ENCODE peak calls at places on chromosomes 7 and 10, in eight cellular contexts. One of them, this sample, is unnamed.

GRCh38 chr10:88409236-88409635 is 173.9 kb downstream of the RNLS start:
- DNase-seq in LHCN-M2: no peak
- DNase-seq in neuronal stem cell: no peak
- DNase-seq in retina: no peak
- DNase-seq in left cardiac atrium: no peak
- DNase-seq in neural progenitor cell: no peak
- DNase-seq in T-helper 1 cell: no peak
- DNase-seq in choroid plexus epithelial cell: no peak
- DNase-seq in this sample: no peak

GRCh38 chr7:105769951-105770628 is 106.3 kb downstream of the ATXN7L1 start:
- DNase-seq in LHCN-M2: no peak
- DNase-seq in neuronal stem cell: no peak
- DNase-seq in retina: no peak
- DNase-seq in left cardiac atrium: no peak
- DNase-seq in neural progenitor cell: no peak
- DNase-seq in T-helper 1 cell: no peak
- DNase-seq in choroid plexus epithelial cell: no peak
- DNase-seq in this sample: peak

GRCh38 chr7:6162650-6163366 is 109.6 kb downstream of the CYTH3 start:
- DNase-seq in LHCN-M2: no peak
- DNase-seq in neuronal stem cell: no peak
- DNase-seq in retina: no peak
- DNase-seq in left cardiac atrium: no peak
- DNase-seq in neural progenitor cell: no peak
- DNase-seq in T-helper 1 cell: no peak
- DNase-seq in choroid plexus epithelial cell: no peak
- DNase-seq in this sample: no peak

GRCh38 chr7:50314778-50315177 is 10.3 kb downstream of the IKZF1 start:
- DNase-seq in LHCN-M2: no peak
- DNase-seq in neuronal stem cell: no peak
- DNase-seq in retina: no peak
- DNase-seq in left cardiac atrium: no peak
- DNase-seq in neural progenitor cell: no peak
- DNase-seq in T-helper 1 cell: no peak
- DNase-seq in choroid plexus epithelial cell: no peak
- DNase-seq in this sample: no peak

GRCh38 chr10:77886795-77887355 is 39.7 kb downstream of the DLG5 start:
- DNase-seq in LHCN-M2: no peak
- DNase-seq in neuronal stem cell: no peak
- DNase-seq in retina: no peak
- DNase-seq in left cardiac atrium: no peak
- DNase-seq in neural progenitor cell: no peak
- DNase-seq in T-helper 1 cell: no peak
- DNase-seq in choroid plexus epithelial cell: no peak
- DNase-seq in this sample: no peak

GRCh38 chr7:34313289-34313688 is 344.7 kb upstream of the NPSR1 start:
- DNase-seq in LHCN-M2: no peak
- DNase-seq in neuronal stem cell: no peak
- DNase-seq in retina: no peak
- DNase-seq in left cardiac atrium: no peak
- DNase-seq in neural progenitor cell: no peak
- DNase-seq in T-helper 1 cell: no peak
- DNase-seq in choroid plexus epithelial cell: peak
- DNase-seq in this sample: no peak

GRCh38 chr7:26087321-26088091 is 64.5 kb upstream of the NFE2L3 start:
- DNase-seq in LHCN-M2: no peak
- DNase-seq in neuronal stem cell: no peak
- DNase-seq in retina: no peak
- DNase-seq in left cardiac atrium: no peak
- DNase-seq in neural progenitor cell: no peak
- DNase-seq in T-helper 1 cell: no peak
- DNase-seq in choroid plexus epithelial cell: no peak
- DNase-seq in this sample: no peak

GRCh38 chr7:70178787-70179186 is 580.5 kb downstream of the AUTS2 start:
- DNase-seq in LHCN-M2: peak
- DNase-seq in neuronal stem cell: no peak
- DNase-seq in retina: no peak
- DNase-seq in left cardiac atrium: no peak
- DNase-seq in neural progenitor cell: no peak
- DNase-seq in T-helper 1 cell: no peak
- DNase-seq in choroid plexus epithelial cell: no peak
- DNase-seq in this sample: no peak

GRCh38 chr7:129828989-129829676 is 123.6 kb downstream of the UBE2H start:
- DNase-seq in LHCN-M2: peak
- DNase-seq in neuronal stem cell: no peak
- DNase-seq in retina: peak
- DNase-seq in left cardiac atrium: no peak
- DNase-seq in neural progenitor cell: peak
- DNase-seq in T-helper 1 cell: no peak
- DNase-seq in choroid plexus epithelial cell: no peak
- DNase-seq in this sample: no peak

GRCh38 chr7:27147211-27148030 is at the start of gene HOXA6:
- DNase-seq in LHCN-M2: no peak
- DNase-seq in neuronal stem cell: no peak
- DNase-seq in retina: peak
- DNase-seq in left cardiac atrium: no peak
- DNase-seq in neural progenitor cell: no peak
- DNase-seq in T-helper 1 cell: no peak
- DNase-seq in choroid plexus epithelial cell: no peak
- DNase-seq in this sample: no peak

GRCh38 chr7:92634924-92635519 is 44.8 kb upstream of the FAM133B start:
- DNase-seq in LHCN-M2: peak
- DNase-seq in neuronal stem cell: no peak
- DNase-seq in retina: no peak
- DNase-seq in left cardiac atrium: no peak
- DNase-seq in neural progenitor cell: no peak
- DNase-seq in T-helper 1 cell: no peak
- DNase-seq in choroid plexus epithelial cell: peak
- DNase-seq in this sample: peak

GRCh38 chr10:77444041-77444440 is 193.6 kb downstream of the KCNMA1 start:
- DNase-seq in LHCN-M2: no peak
- DNase-seq in neuronal stem cell: no peak
- DNase-seq in retina: no peak
- DNase-seq in left cardiac atrium: no peak
- DNase-seq in neural progenitor cell: no peak
- DNase-seq in T-helper 1 cell: no peak
- DNase-seq in choroid plexus epithelial cell: no peak
- DNase-seq in this sample: no peak

GRCh38 chr10:108789911-108790310 is 1133.4 kb downstream of the XPNPEP1 start:
- DNase-seq in LHCN-M2: peak
- DNase-seq in neuronal stem cell: no peak
- DNase-seq in retina: no peak
- DNase-seq in left cardiac atrium: no peak
- DNase-seq in neural progenitor cell: no peak
- DNase-seq in T-helper 1 cell: no peak
- DNase-seq in choroid plexus epithelial cell: peak
- DNase-seq in this sample: no peak

GRCh38 chr7:112091768-112092167 is 114.4 kb downstream of the DOCK4 start:
- DNase-seq in LHCN-M2: no peak
- DNase-seq in neuronal stem cell: no peak
- DNase-seq in retina: no peak
- DNase-seq in left cardiac atrium: no peak
- DNase-seq in neural progenitor cell: no peak
- DNase-seq in T-helper 1 cell: no peak
- DNase-seq in choroid plexus epithelial cell: no peak
- DNase-seq in this sample: no peak

GRCh38 chr10:116974442-116975005 is 30.5 kb downstream of the SHTN1 start:
- DNase-seq in LHCN-M2: peak
- DNase-seq in neuronal stem cell: no peak
- DNase-seq in retina: no peak
- DNase-seq in left cardiac atrium: no peak
- DNase-seq in neural progenitor cell: no peak
- DNase-seq in T-helper 1 cell: no peak
- DNase-seq in choroid plexus epithelial cell: peak
- DNase-seq in this sample: peak